ENCODE peak calls at places on chromosome 5, in four cellular contexts. Y is PC-3, G is astrocyte of the cerebellum, F is GM12865. V is an unnamed sample.

GRCh38 chr5:120463991-120464626 is at the start of gene PRR16:
- DNase-seq in Y (peak; percentile 56), F (peak; percentile 42), G (no peak), V (no peak)

GRCh38 chr5:171701138-171701537 is 84.5 kb upstream of the SMIM23 start:
- DNase-seq in F (no peak), Y (no peak), G (no peak), V (peak; percentile 47)

GRCh38 chr5:141511771-141512325 is 23.0 kb downstream of the PCDHGC5 start:
- DNase-seq in G (no peak), F (no peak), Y (no peak), V (no peak)

GRCh38 chr5:149666212-149666852 is 63.8 kb upstream of the PPARGC1B start:
- DNase-seq in G (no peak), F (no peak), Y (peak; percentile 47), V (no peak)

GRCh38 chr5:1542755-1543154 is 19.0 kb upstream of the LPCAT1 start:
- DNase-seq in Y (peak; percentile 98), F (no peak), G (peak; percentile 32), V (peak; percentile 36)

GRCh38 chr5:127813633-127814171 is 110.5 kb downstream of the CCDC192 start:
- DNase-seq in F (no peak), G (peak; percentile 59), Y (peak; percentile 83), V (peak; percentile 65)

GRCh38 chr5:128144491-128144890 is 60.9 kb downstream of the SLC12A2 start:
- DNase-seq in Y (no peak), F (no peak), G (no peak), V (no peak)

GRCh38 chr5:135615581-135616260 is 36.9 kb upstream of the CXCL14 start:
- DNase-seq in G (no peak), F (no peak), Y (no peak), V (no peak)

GRCh38 chr5:181236954-181237641 is 6.6 kb downstream of the RACK1 start:
- DNase-seq in Y (no peak), G (no peak), F (no peak), V (no peak)

GRCh38 chr5:4879693-4880303 is 260.3 kb upstream of the ADAMTS16 start:
- DNase-seq in G (peak; percentile 79), F (peak; percentile 76), Y (peak; percentile 88), V (peak; percentile 25)

GRCh38 chr5:157540707-157541451 is 34.7 kb downstream of the ADAM19 start:
- DNase-seq in F (peak; percentile 93), G (no peak), Y (no peak), V (no peak)

GRCh38 chr5:78760411-78761169 is 112.0 kb upstream of the LHFPL2 start:
- DNase-seq in F (peak; percentile 36), Y (no peak), G (no peak), V (no peak)

GRCh38 chr5:113617191-113617796 is 103.8 kb downstream of the YTHDC2 start:
- DNase-seq in G (no peak), Y (no peak), F (no peak), V (no peak)

GRCh38 chr5:142391031-142391872 is 66.4 kb upstream of the SPRY4 start:
- DNase-seq in F (no peak), Y (no peak), G (no peak), V (no peak)

GRCh38 chr5:174189638-174190037 is 144.1 kb downstream of the NSG2 start:
- DNase-seq in F (no peak), Y (no peak), G (no peak), V (no peak)

GRCh38 chr5:149062371-149063016 is 368 bp downstream of the SH3TC2 start:
- DNase-seq in G (no peak), Y (peak; percentile 100), F (no peak), V (peak; percentile 82)

GRCh38 chr5:180315762-180316212 is 23.9 kb upstream of the MAPK9 start:
- DNase-seq in G (peak; percentile 15), F (peak; percentile 55), Y (peak; percentile 66), V (no peak)

GRCh38 chr5:177479774-177480173 is 6.3 kb upstream of the DBN1 start:
- DNase-seq in F (no peak), G (no peak), Y (peak; percentile 1), V (no peak)

GRCh38 chr5:139394123-139394653 is 716 bp downstream of the PROB1 start:
- DNase-seq in F (peak; percentile 88), Y (no peak), G (no peak), V (no peak)

GRCh38 chr5:98773214-98773463 is 324 bp upstream of the RGMB start:
- DNase-seq in F (no peak), Y (no peak), G (no peak), V (no peak)
- H3K4me3 ChIP-seq in F (peak overlapping the region; percentile 66), Y (peak overlapping the region; percentile 89), G (peak overlapping the region; percentile 56), V (peak overlapping the region; percentile 84)

DNA sequence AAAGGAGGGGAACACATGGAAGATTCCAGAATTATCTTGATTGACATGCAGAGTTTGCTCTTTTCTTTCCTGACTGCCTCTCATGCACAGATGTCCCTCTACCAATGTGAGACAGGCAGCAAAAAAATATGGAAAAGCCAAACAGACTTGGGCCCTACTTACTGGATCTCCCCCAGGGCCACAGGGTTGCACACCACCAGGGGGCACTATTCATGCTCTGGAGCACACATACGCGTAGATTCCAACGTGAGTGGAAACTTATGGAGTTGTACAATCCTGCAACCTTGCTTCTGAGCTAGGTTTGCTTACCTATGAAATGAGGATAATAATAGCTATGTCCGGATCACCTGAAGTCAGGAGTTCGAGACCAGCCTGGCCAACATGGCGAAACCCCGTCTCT is 319.5 kb downstream of the ARHGEF28 start:
- DNase-seq in Y (no peak), G (no peak), F (peak; percentile 21), V (no peak)
- TF ChIP-seq CTCF in Y (peak; percentile 51), G (peak; percentile 27), F (peak; percentile 39), V (peak; percentile 41)

GRCh38 chr5:43039115-43039467 is 1.0 kb downstream of the ANXA2R start:
- DNase-seq in Y (no peak), G (no peak), F (no peak), V (no peak)
- H3K4me3 ChIP-seq in Y (peak overlapping the region; percentile 70), G (peak overlapping the region; percentile 60), F (peak overlapping the region; percentile 66), V (peak overlapping the region; percentile 62)

GRCh38 chr5:55306641-55307382 is 682 bp downstream of the DHX29 start:
- DNase-seq in G (no peak), Y (no peak), F (peak; percentile 20), V (no peak)

GRCh38 chr5:55303238-55303690 is 4.2 kb downstream of the DHX29 start:
- DNase-seq in G (peak; percentile 85), F (peak; percentile 11), Y (peak; percentile 52), V (no peak)

GRCh38 chr5:55304584-55304983 is 2.9 kb downstream of the DHX29 start:
- DNase-seq in F (no peak), Y (no peak), G (no peak), V (no peak)

GRCh38 chr5:55308254-55308836 is 556 bp downstream of the MTREX start:
- DNase-seq in F (peak; percentile 45), Y (no peak), G (peak; percentile 4), V (no peak)

GRCh38 chr5:55307383-55308253 is at the start of the genes DHX29 and MTREX:
- DNase-seq in F (peak; percentile 92), Y (peak; percentile 73), G (peak; percentile 81), V (peak; percentile 73)
- TF ChIP-seq CTCF in F (no peak), Y (no peak), G (no peak), V (no peak)

GRCh38 chr5:38601133-38601842 is 44.8 kb upstream of the LIFR start:
- DNase-seq in G (no peak), Y (no peak), F (no peak), V (no peak)

GRCh38 chr5:38598296-38598993 is 42.0 kb upstream of the LIFR start:
- DNase-seq in F (no peak), Y (no peak), G (no peak), V (no peak)

GRCh38 chr5:38596997-38597396 is 40.6 kb upstream of the LIFR start:
- DNase-seq in F (no peak), Y (no peak), G (no peak), V (no peak)

GRCh38 chr5:38600334-38601045 is 44.0 kb upstream of the LIFR start:
- DNase-seq in Y (peak; percentile 63), F (no peak), G (no peak), V (no peak)

DNA sequence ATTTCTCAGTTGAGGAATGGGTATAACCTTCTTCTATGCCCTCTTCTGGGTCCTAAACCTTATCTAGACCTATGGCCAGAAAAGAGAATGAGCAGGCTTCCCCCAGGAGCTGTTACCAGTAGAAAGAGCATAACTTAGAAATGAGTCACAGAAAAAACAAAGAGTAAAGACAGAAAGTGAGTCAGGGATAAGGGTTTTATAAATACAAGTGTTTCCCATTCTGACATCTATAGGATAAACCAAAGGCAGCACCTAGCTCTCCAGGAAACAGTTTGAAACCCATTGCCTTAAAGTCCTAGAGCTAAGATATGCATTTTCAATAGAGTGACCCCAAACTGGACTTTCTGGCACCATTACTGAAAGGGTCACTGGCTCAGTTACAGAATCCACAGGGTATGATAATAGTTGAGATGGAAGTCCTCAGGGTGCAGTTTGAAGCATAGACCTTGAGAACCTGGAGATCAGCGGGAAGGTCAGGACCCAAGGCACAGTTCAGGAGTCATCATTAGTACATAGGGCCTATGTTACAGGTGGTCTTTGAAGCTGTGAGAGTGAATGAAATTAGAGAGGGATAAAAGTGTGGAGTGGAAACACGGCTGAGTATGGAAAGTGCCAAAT is 42.7 kb upstream of the LIFR start:
- DNase-seq in F (no peak), Y (peak; percentile 92), G (peak; percentile 62), V (peak; percentile 75)
- H3K4me3 ChIP-seq in F (no peak overlapping the region), Y (no peak overlapping the region), G (no peak overlapping the region), V (no peak overlapping the region)

GRCh38 chr5:36492998-36493655 is 113.3 kb upstream of the SLC1A3 start:
- DNase-seq in F (no peak), G (no peak), Y (peak; percentile 84), V (no peak)
- TF ChIP-seq CTCF in F (no peak), G (no peak), Y (peak; percentile 43), V (no peak)

V was measured in HFF-Myc.